ENCODE peak calls at places on chromosome 18, in eight cellular contexts. A is tibial artery; N is adrenal gland; B is heart right ventricle; Y is right lobe of liver; F is left ventricle myocardium inferior; O is CD8-positive, alpha-beta T cell; R is spleen. S is an unnamed sample. For H3K4me1, the result is how much of the 10 kb centered on the place peaks cover.

GRCh38 chr18:31587538-31587937 is 4.1 kb upstream of the TTR start:
- DNase-seq in A (no peak), Y (no peak), R (no peak), O (no peak), B (no peak), N (no peak), F (no peak), S (no peak)

GRCh38 chr18:7303751-7304370 is 73.0 kb downstream of the LRRC30 start:
- DNase-seq in N (no peak), A (no peak), F (no peak), B (no peak), O (no peak), Y (no peak), R (no peak), S (peak)

GRCh38 chr18:27605107-27605834 is 420.2 kb upstream of the CHST9 start:
- DNase-seq in A (no peak), O (no peak), Y (no peak), N (peak), B (peak), F (no peak), R (no peak), S (peak)

GRCh38 chr18:37332764-37333420 is 232.7 kb downstream of the CELF4 start:
- DNase-seq in Y (no peak), R (no peak), B (no peak), F (no peak), A (no peak), N (no peak), O (no peak), S (no peak)

GRCh38 chr18:58615150-58616132 is 13.4 kb downstream of the ALPK2 start:
- DNase-seq in B (no peak), Y (no peak), N (no peak), R (no peak), O (peak), A (no peak), F (no peak), S (no peak)

GRCh38 chr18:63177259-63177658 is 142.3 kb downstream of the BCL2 start:
- DNase-seq in R (peak), Y (no peak), F (no peak), N (no peak), A (no peak), B (no peak), O (no peak), S (no peak)

GRCh38 chr18:61581578-61582204 is 248.5 kb downstream of the CDH20 start:
- DNase-seq in F (peak), Y (peak), O (peak), R (peak), A (peak), B (peak), N (peak), S (peak)

GRCh38 chr18:1013951-1014350 is 109.3 kb downstream of the ADCYAP1 start:
- DNase-seq in Y (no peak), O (no peak), R (no peak), B (no peak), A (no peak), N (no peak), F (no peak), S (peak)

GRCh38 chr18:58581265-58581664 is 47.6 kb downstream of the ALPK2 start:
- DNase-seq in F (no peak), A (no peak), R (no peak), O (no peak), N (no peak), Y (no peak), B (no peak), S (peak)

GRCh38 chr18:34803877-34804276 is 93.8 kb downstream of the DTNA start:
- DNase-seq in N (no peak), O (no peak), A (no peak), Y (no peak), F (no peak), R (no peak), B (no peak), S (no peak)

GRCh38 chr18:54147439-54147838 is 77.0 kb downstream of the MBD2 start:
- DNase-seq in R (no peak), O (no peak), B (no peak), N (no peak), A (no peak), Y (no peak), F (no peak), S (peak)

GRCh38 chr18:841647-842370 is 29.8 kb upstream of the YES1 start:
- DNase-seq in F (no peak), Y (no peak), A (no peak), B (no peak), N (no peak), O (no peak), R (no peak), S (no peak)

GRCh38 chr18:73739098-73739497 is 408.5 kb downstream of the FBXO15 start:
- DNase-seq in B (no peak), R (no peak), N (no peak), A (no peak), Y (no peak), O (no peak), F (no peak), S (no peak)

GRCh38 chr18:11767935-11768334 is 78.9 kb downstream of the GNAL start:
- DNase-seq in R (no peak), Y (no peak), F (no peak), O (no peak), B (no peak), N (no peak), A (no peak), S (no peak)

GRCh38 chr18:36312806-36313395 is 15.4 kb downstream of the FHOD3 start:
- DNase-seq in R (no peak), B (no peak), N (peak), A (no peak), F (no peak), O (no peak), Y (no peak), S (no peak)

GRCh38 chr18:21391074-21391673 is 149.1 kb downstream of the GREB1L start:
- DNase-seq in A (no peak), O (no peak), Y (no peak), F (no peak), N (no peak), R (no peak), B (no peak), S (no peak)

GRCh38 chr18:50313873-50314460 is 26.5 kb upstream of the CXXC1 start:
- DNase-seq in Y (no peak), R (no peak), B (no peak), N (no peak), O (no peak), A (no peak), F (no peak), S (no peak)

GRCh38 chr18:50312296-50313030 is 25.0 kb upstream of the CXXC1 start:
- DNase-seq in R (no peak), B (no peak), A (no peak), Y (no peak), F (no peak), O (no peak), N (no peak), S (no peak)

GRCh38 chr18:50313031-50313607 is 25.6 kb upstream of the CXXC1 start:
- DNase-seq in F (no peak), B (no peak), Y (no peak), A (no peak), N (no peak), R (no peak), O (no peak), S (no peak)

GRCh38 chr18:50311573-50312106 is 24.1 kb upstream of the CXXC1 start:
- DNase-seq in A (no peak), Y (no peak), R (no peak), B (no peak), F (no peak), O (no peak), N (no peak), S (no peak)

GRCh38 chr18:50315100-50315871 is 27.8 kb upstream of the CXXC1 start:
- DNase-seq in Y (no peak), O (no peak), B (no peak), A (no peak), F (no peak), N (no peak), R (no peak), S (no peak)
- H3K4me1 ChIP-seq in Y (under half), O (under half), B (under half), A (under half), F (under half), N (under half), R (under half), S (under half)

GRCh38 chr18:8708670-8709069 is 3.3 kb downstream of the MTCL1 start:
- DNase-seq in B (no peak), F (no peak), A (no peak), O (no peak), N (no peak), R (no peak), Y (no peak), S (no peak)
- H3K4me3 ChIP-seq in B (no peak), F (no peak), A (no peak), O (no peak), N (no peak), R (no peak), Y (no peak), S (no peak)

DNA sequence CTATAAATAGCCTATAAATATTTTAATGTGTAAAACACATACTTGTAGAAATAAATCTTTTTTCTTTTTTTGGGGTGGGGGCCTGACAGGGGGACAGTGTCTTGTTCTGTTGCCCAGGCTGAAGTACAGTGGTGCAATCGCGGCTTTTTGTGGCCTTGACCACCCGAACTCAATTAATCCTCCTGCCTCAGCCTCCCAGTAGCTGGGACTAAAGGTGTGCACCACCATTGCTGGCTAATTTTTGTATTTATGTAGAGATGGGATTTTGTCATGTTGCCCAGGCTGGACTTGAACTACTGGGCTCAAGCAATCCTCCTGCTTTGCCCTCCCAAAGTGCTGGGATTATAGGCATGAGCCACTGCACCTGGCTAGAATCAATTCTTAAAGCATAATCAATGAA is 37.6 kb downstream of the NPC1 start:
- DNase-seq in Y (no peak), B (no peak), F (no peak), A (no peak), N (no peak), R (no peak), O (no peak), S (no peak)
- H3K27ac ChIP-seq in Y (no peak), B (no peak), F (no peak), A (no peak), N (no peak), R (no peak), O (no peak), S (no peak)

DNA sequence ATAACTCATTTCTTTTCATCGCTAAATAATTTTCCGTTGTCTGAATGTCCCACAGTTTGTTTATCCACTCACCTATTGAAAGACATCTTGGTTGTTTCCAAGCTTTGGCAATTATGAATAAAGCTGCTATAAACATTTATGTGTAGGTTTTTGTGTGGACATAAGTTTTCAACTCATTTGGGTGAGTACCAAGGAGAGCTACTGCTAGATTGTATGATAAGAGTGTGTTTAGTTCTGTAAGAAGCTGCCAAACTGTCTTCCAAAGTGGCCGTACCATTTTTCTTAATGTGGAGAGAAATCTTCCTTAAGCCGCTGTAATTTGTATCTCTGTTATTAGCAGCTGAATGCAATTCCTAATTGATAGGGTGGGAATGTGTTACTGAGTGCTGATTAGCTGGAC is 11.4 kb upstream of the CTIF start:
- DNase-seq in N (no peak), Y (no peak), B (no peak), A (no peak), R (no peak), O (no peak), F (no peak), S (no peak)
- H3K4me1 ChIP-seq in N (under half), Y (under half), B (under half), A (under half), R (under half), O (under half), F (under half), S (under half)

DNA sequence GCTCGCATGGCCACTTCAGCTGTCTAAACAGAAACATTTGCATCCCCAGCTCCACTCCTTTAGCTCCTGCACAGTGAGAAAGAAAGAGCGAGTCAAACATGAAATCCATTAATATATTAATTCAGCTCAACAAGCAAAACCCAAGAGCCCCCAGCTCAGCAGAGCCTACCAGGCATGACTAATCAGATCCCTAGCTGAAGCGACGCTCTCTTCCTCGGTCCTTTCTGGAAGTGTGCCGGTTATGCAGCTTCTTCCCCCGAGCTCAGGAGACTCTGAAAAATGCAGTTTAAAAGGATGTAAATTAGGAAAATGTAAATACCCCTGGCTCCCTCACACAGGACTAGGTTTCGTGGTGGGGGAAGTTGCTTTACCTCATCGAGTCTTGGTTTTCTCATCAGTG is 221.5 kb downstream of the ANKRD30B start:
- DNase-seq in Y (no peak), B (no peak), N (no peak), F (no peak), O (no peak), R (no peak), A (no peak), S (no peak)
- H3K4me3 ChIP-seq in Y (no peak), B (no peak), N (no peak), F (no peak), O (no peak), R (no peak), A (no peak), S (no peak)

GRCh38 chr18:55403555-55403954 is 184.4 kb downstream of the TCF4 start:
- DNase-seq in O (no peak), N (no peak), Y (no peak), R (no peak), B (no peak), A (no peak), F (no peak), S (no peak)
- H3K27ac ChIP-seq in O (no peak), N (no peak), Y (peak), R (peak), B (peak), A (peak), F (peak), S (no peak)

GRCh38 chr18:48544116-48544515 is 5.3 kb downstream of the CTIF start:
- DNase-seq in B (no peak), O (no peak), Y (no peak), F (no peak), N (peak), A (no peak), R (no peak), S (no peak)
- H3K4me1 ChIP-seq in B (half or more), O (under half), Y (under half), F (half or more), N (under half), A (half or more), R (under half), S (under half)

GRCh38 chr18:2569338-2570207 is 1.7 kb downstream of the METTL4 start:
- DNase-seq in B (no peak), A (no peak), F (no peak), R (no peak), Y (no peak), O (no peak), N (no peak), S (no peak)
- H3K4me3 ChIP-seq in B (peak), A (peak), F (peak), R (no peak), Y (no peak), O (peak), N (peak), S (peak)

DNA sequence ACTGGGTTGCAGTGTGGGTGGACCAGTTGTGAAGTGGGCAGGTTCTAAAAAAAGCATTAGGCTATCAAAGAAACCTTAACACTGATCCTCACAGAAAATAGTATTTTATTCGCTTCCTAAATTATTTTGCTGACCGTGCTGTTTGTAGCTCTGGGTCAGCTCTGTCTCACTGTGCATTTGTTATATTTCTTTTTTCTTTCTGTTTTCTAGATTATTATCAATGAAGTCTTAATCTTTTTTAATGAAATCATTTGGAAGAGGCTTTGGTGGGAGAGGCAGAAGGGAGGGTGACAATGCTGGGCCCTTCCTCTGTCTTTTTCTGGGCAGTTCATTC is 213.6 kb downstream of the PTGR3 start:
- DNase-seq in N (no peak), O (no peak), R (no peak), Y (no peak), B (no peak), A (no peak), F (no peak), S (no peak)
- H3K27ac ChIP-seq in N (peak), O (peak), R (peak), Y (no peak), B (no peak), A (no peak), F (no peak), S (no peak)

GRCh38 chr18:13565228-13565627 is 161.1 kb downstream of the FAM210A start:
- DNase-seq in A (peak), R (no peak), Y (no peak), O (no peak), F (peak), N (no peak), B (peak), S (no peak)
- H3K4me1 ChIP-seq in A (under half), R (under half), Y (under half), O (under half), F (half or more), N (under half), B (half or more), S (under half)

S was measured in SJCRH30.